ENCODE peak calls at places on chromosomes 4 and X, in eight cellular contexts. H, W, K, R, P, Y, L and Q are unnamed samples. For H3K27me3, the result is how much of the 10 kb centered on the place peaks cover.

GRCh38 chr4:140800686-140801085 is 44.5 kb upstream of the TBC1D9 start:
- DNase-seq in L (no peak), K (no peak), R (no peak), H (no peak), W (no peak), P (no peak), Y (no peak), Q (no peak)

GRCh38 chr4:111475001-111475400 is 670.3 kb upstream of the FAM241A start:
- DNase-seq in R (no peak), P (no peak), K (peak), W (no peak), H (no peak), L (peak), Y (peak), Q (peak)

GRCh38 chrX:153653556-153653955 is 6.6 kb downstream of the DUSP9 start:
- DNase-seq in H (no peak), Y (no peak), K (no peak), R (no peak), W (no peak), L (no peak), P (no peak), Q (no peak)

GRCh38 chrX:77785400-77785745 is 643 bp downstream of the ATRX start:
- DNase-seq in W (no peak), K (no peak), H (no peak), P (no peak), Y (peak), R (no peak), L (peak), Q (peak)

GRCh38 chr4:150457802-150458201 is 124.1 kb upstream of the MAB21L2 start:
- DNase-seq in L (no peak), K (no peak), H (no peak), Y (peak), W (no peak), R (no peak), P (no peak), Q (no peak)

GRCh38 chr4:22485751-22486150 is 30.1 kb downstream of the ADGRA3 start:
- DNase-seq in R (no peak), K (no peak), L (no peak), W (no peak), Y (peak), H (no peak), P (no peak), Q (peak)

GRCh38 chrX:39756086-39756883 is 341.5 kb downstream of the BCOR start:
- DNase-seq in Y (no peak), R (no peak), K (no peak), H (no peak), L (no peak), P (no peak), W (no peak), Q (no peak)

GRCh38 chrX:120419465-120419864 is 49.6 kb downstream of the LAMP2 start:
- DNase-seq in R (no peak), P (no peak), K (no peak), W (no peak), H (no peak), Y (no peak), L (no peak), Q (peak)

GRCh38 chr4:16226816-16227461 is 668 bp upstream of the TAPT1 start:
- DNase-seq in L (peak), P (peak), W (peak), H (peak), R (no peak), K (no peak), Y (peak), Q (peak)

GRCh38 chr4:156970501-156971167 is 965 bp downstream of the PDGFC start:
- DNase-seq in R (no peak), H (peak), W (no peak), P (peak), L (peak), Y (peak), K (no peak), Q (peak)

GRCh38 chr4:142815834-142816233 is 30.3 kb downstream of the INPP4B start:
- DNase-seq in W (no peak), L (no peak), Y (peak), K (peak), R (peak), P (no peak), H (no peak), Q (no peak)

GRCh38 chr4:38621004-38621684 is 42.9 kb upstream of the KLF3 start:
- DNase-seq in P (peak), H (peak), K (peak), W (no peak), L (peak), Y (peak), R (peak), Q (peak)

GRCh38 chr4:11701978-11702377 is 273.3 kb upstream of the HS3ST1 start:
- DNase-seq in L (no peak), K (no peak), P (no peak), W (no peak), H (no peak), Y (no peak), R (no peak), Q (no peak)

GRCh38 chr4:130659314-130659713 is 1563.4 kb downstream of the C4orf33 start:
- DNase-seq in L (no peak), W (no peak), K (no peak), H (no peak), P (no peak), R (no peak), Y (no peak), Q (no peak)

GRCh38 chrX:103376979-103377324 is 614 bp downstream of the BEX3 start:
- DNase-seq in K (no peak), W (no peak), P (no peak), L (peak), R (no peak), Y (peak), H (no peak), Q (peak)

GRCh38 chr4:68518889-68519288 is 57.2 kb downstream of the UGT2B17 start:
- DNase-seq in L (no peak), W (no peak), H (no peak), P (no peak), R (no peak), Y (no peak), K (no peak), Q (no peak)

GRCh38 chrX:24879679-24880078 is 136.1 kb downstream of the ARX start:
- DNase-seq in P (no peak), Y (no peak), R (no peak), K (no peak), W (no peak), H (no peak), L (no peak), Q (no peak)

GRCh38 chrX:16465081-16465876 is 184.7 kb upstream of the S100G start:
- DNase-seq in P (no peak), H (no peak), K (no peak), Y (no peak), L (no peak), W (no peak), R (no peak), Q (no peak)

GRCh38 chr4:109729563-109730293 is at the start of gene PLA2G12A:
- DNase-seq in K (peak), W (peak), P (peak), L (peak), H (peak), R (no peak), Y (peak), Q (peak)

GRCh38 chrX:17778984-17779383 is 41.7 kb downstream of the SCML1 start:
- DNase-seq in W (no peak), L (no peak), P (no peak), Y (no peak), R (no peak), H (no peak), K (no peak), Q (no peak)

GRCh38 chr4:76723916-76724315 is 174.0 kb downstream of the SOWAHB start:
- DNase-seq in L (no peak), W (no peak), K (peak), P (no peak), Y (peak), H (no peak), R (peak), Q (peak)

GRCh38 chr4:140018931-140019618 is 134.9 kb downstream of the MAML3 start:
- DNase-seq in W (no peak), Y (no peak), R (no peak), P (no peak), H (no peak), K (peak), L (peak), Q (no peak)

GRCh38 chrX:24412637-24413363 is 52.3 kb upstream of the PDK3 start:
- DNase-seq in P (no peak), Y (no peak), K (no peak), R (no peak), W (no peak), H (no peak), L (no peak), Q (no peak)

GRCh38 chrX:129706395-129707072 is 32.2 kb upstream of the XPNPEP2 start:
- DNase-seq in H (no peak), L (no peak), Y (peak), P (peak), K (no peak), W (no peak), R (no peak), Q (no peak)

GRCh38 chr4:42673084-42673429 is 16.2 kb upstream of the ATP8A1 start:
- DNase-seq in K (no peak), P (peak), L (peak), R (no peak), Y (peak), H (peak), W (no peak), Q (no peak)

GRCh38 chr4:174592985-174593335 is 70.7 kb upstream of the HPGD start:
- DNase-seq in K (no peak), L (peak), R (peak), Y (peak), W (no peak), P (no peak), H (peak), Q (peak)

GRCh38 chr4:68617003-68617698 is 41.0 kb upstream of the UGT2B17 start:
- DNase-seq in Y (no peak), R (no peak), W (no peak), K (no peak), P (no peak), L (no peak), H (no peak), Q (no peak)

GRCh38 chrX:154779261-154779660 is 16.6 kb downstream of the DKC1 start:
- DNase-seq in K (no peak), H (no peak), R (no peak), P (no peak), W (no peak), Y (peak), L (no peak), Q (no peak)

GRCh38 chrX:91137881-91138280 is 296.8 kb upstream of the PABPC5 start:
- DNase-seq in L (no peak), H (no peak), Y (no peak), K (no peak), W (no peak), P (no peak), R (no peak), Q (no peak)

GRCh38 chrX:115174548-115174947 is 14.7 kb upstream of the RBMXL3 start:
- DNase-seq in R (no peak), W (no peak), K (no peak), L (no peak), P (no peak), Y (no peak), H (no peak), Q (no peak)

GRCh38 chrX:102892103-102892502 is 45.0 kb upstream of the RAB40AL start:
- DNase-seq in H (no peak), R (no peak), P (no peak), L (no peak), W (no peak), K (no peak), Y (no peak), Q (no peak)

GRCh38 chrX:39636481-39636880 is 461.3 kb downstream of the BCOR start:
- DNase-seq in R (no peak), Y (no peak), K (no peak), W (no peak), H (no peak), L (no peak), P (no peak), Q (no peak)

GRCh38 chr4:3465698-3466671 is 2.9 kb downstream of the DOK7 start:
- DNase-seq in Y (no peak), R (no peak), L (no peak), H (no peak), P (no peak), K (no peak), W (no peak), Q (no peak)

GRCh38 chr4:88866862-88867550 is 169.4 kb upstream of the NAP1L5 start:
- DNase-seq in W (no peak), K (no peak), Y (no peak), H (no peak), P (no peak), L (no peak), R (peak), Q (no peak)

GRCh38 chrX:67100031-67100884 is 443.6 kb upstream of the AR start:
- DNase-seq in R (no peak), H (no peak), K (no peak), P (no peak), L (no peak), W (no peak), Y (no peak), Q (no peak)

GRCh38 chr4:91611786-91612185 is 692.0 kb upstream of the GRID2 start:
- DNase-seq in Y (no peak), K (no peak), H (no peak), R (no peak), L (no peak), W (no peak), P (no peak), Q (no peak)
- TF ChIP-seq CTCF in Y (no peak), K (no peak), H (no peak), R (no peak), L (no peak), W (no peak), P (no peak), Q (no peak)

DNA sequence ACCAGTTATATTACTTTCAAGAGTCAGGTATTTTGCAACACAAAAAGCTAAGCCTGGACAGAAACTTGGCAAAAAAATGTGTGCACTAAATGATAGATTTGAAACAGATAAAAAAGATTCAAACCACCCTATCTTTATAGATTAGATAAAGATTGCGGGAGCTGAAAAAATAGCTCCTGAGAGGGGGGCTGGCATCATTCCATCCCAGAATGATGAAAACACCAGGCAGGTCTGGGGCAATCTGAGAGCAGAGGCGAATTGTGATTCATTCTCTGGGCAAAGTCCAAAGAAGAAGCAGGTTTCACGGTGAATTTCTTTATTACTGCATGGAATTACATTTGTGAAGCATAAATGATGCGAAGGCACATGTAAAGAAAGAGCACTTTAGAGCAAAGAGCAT is 168.5 kb upstream of the DMD start:
- DNase-seq in L (peak), H (no peak), Y (no peak), P (no peak), W (no peak), R (no peak), K (no peak), Q (no peak)
- H3K27me3 ChIP-seq in L (under half), H (under half), Y (under half), P (under half), W (under half), R (under half), K (under half), Q (under half)

GRCh38 chr4:54539500-54540029 is 118.2 kb upstream of the KIT start:
- DNase-seq in K (no peak), L (peak), P (peak), W (no peak), R (no peak), Y (peak), H (peak), Q (peak)
- TF ChIP-seq CTCF in K (no peak), L (no peak), P (no peak), W (no peak), R (peak), Y (no peak), H (peak), Q (no peak)

GRCh38 chrX:12563121-12563520 is 228.1 kb upstream of the PRPS2 start:
- DNase-seq in R (no peak), K (no peak), Y (peak), L (peak), P (no peak), W (no peak), H (no peak), Q (no peak)
- H3K27me3 ChIP-seq in R (under half), K (under half), Y (under half), L (under half), P (under half), W (under half), H (under half), Q (under half)

GRCh38 chr4:146582864-146583263 is 55.8 kb upstream of the POU4F2 start:
- DNase-seq in K (peak), H (no peak), Y (no peak), W (no peak), R (no peak), P (no peak), L (no peak), Q (peak)
- TF ChIP-seq CTCF in K (peak), H (no peak), Y (no peak), W (no peak), R (no peak), P (no peak), L (no peak), Q (peak)

GRCh38 chrX:28127662-28128061 is 146.4 kb upstream of the DCAF8L1 start:
- DNase-seq in K (no peak), W (no peak), R (no peak), H (no peak), P (no peak), L (no peak), Y (no peak), Q (no peak)
- H3K27me3 ChIP-seq in K (under half), W (under half), R (under half), H (under half), P (under half), L (under half), Y (under half), Q (under half)